ENCODE peak calls at places on chromosome X, in six cellular contexts. Q is adipocyte, R is GM23248, V is lower lobe of right lung, A is AG10803, M is GM12865. G is an unnamed sample.

GRCh38 chrX:110414679-110415439 is 56.2 kb downstream of the RTL9 start:
- DNase-seq in Q (peak; percentile 42), R (peak; percentile 79), V (no peak), A (peak; percentile 77), M (peak; percentile 43), G (peak; percentile 41)

GRCh38 chrX:149950681-149951080 is 12.4 kb upstream of the EOLA2 start:
- DNase-seq in Q (peak; percentile 75), R (peak; percentile 60), V (no peak), A (peak; percentile 63), M (peak; percentile 21), G (peak; percentile 73)

GRCh38 chrX:7316280-7316679 is 168.3 kb upstream of the PUDP start:
- DNase-seq in Q (no peak), R (peak; percentile 41), V (no peak), A (peak; percentile 74), M (no peak), G (no peak)

GRCh38 chrX:133376422-133376821 is 38.9 kb downstream of the GPC4 start:
- DNase-seq in Q (no peak), R (no peak), V (no peak), A (no peak), M (no peak), G (no peak)

GRCh38 chrX:45372151-45372550 is 171.5 kb upstream of the DIPK2B start:
- DNase-seq in Q (no peak), R (no peak), V (no peak), A (no peak), M (no peak), G (no peak)

GRCh38 chrX:45714864-45715263 is 514.2 kb upstream of the DIPK2B start:
- DNase-seq in Q (peak; percentile 41), R (peak; percentile 79), V (no peak), A (peak; percentile 71), M (peak; percentile 12), G (peak; percentile 80)

GRCh38 chrX:49291615-49292337 is 11.7 kb upstream of the GAGE10 start:
- DNase-seq in Q (peak; percentile 58), R (peak; percentile 58), V (peak; percentile 61), A (peak; percentile 47), M (peak; percentile 64), G (peak; percentile 71)

GRCh38 chrX:95427389-95427788 is 1257.3 kb upstream of the DIAPH2 start:
- DNase-seq in Q (no peak), R (peak; percentile 2), V (no peak), A (no peak), M (no peak), G (no peak)

GRCh38 chrX:12771445-12772069 is 19.7 kb upstream of the PRPS2 start:
- DNase-seq in Q (peak; percentile 6), R (peak; percentile 72), V (peak; percentile 78), A (peak; percentile 16), M (peak; percentile 84), G (peak; percentile 66)

GRCh38 chrX:76802698-76803097 is 375.2 kb downstream of the MAGEE1 start:
- DNase-seq in Q (no peak), R (peak; percentile 32), V (no peak), A (peak; percentile 5), M (no peak), G (peak; percentile 75)

GRCh38 chrX:109508915-109509314 is 27.0 kb upstream of the GUCY2F start:
- DNase-seq in Q (no peak), R (no peak), V (no peak), A (no peak), M (no peak), G (no peak)

GRCh38 chrX:12315526-12315925 is 177.3 kb downstream of the FRMPD4 start:
- DNase-seq in Q (no peak), R (no peak), V (no peak), A (peak; percentile 54), M (no peak), G (peak; percentile 24)

GRCh38 chrX:132497432-132497831 is 8.6 kb upstream of the MBNL3 start:
- DNase-seq in Q (no peak), R (no peak), V (no peak), A (no peak), M (no peak), G (no peak)

GRCh38 chrX:7263961-7264360 is 116.0 kb upstream of the PUDP start:
- DNase-seq in Q (no peak), R (peak; percentile 23), V (no peak), A (no peak), M (no peak), G (no peak)

GRCh38 chrX:64191281-64192010 is 14.1 kb downstream of the AMER1 start:
- DNase-seq in Q (no peak), R (no peak), V (no peak), A (no peak), M (no peak), G (no peak)

GRCh38 chrX:112056886-112057285 is 25.7 kb downstream of the TRPC5 start:
- DNase-seq in Q (no peak), R (no peak), V (no peak), A (no peak), M (peak; percentile 7), G (no peak)

GRCh38 chrX:136215559-136215958 is 35.6 kb downstream of the MAP7D3 start:
- DNase-seq in Q (no peak), R (peak; percentile 57), V (no peak), A (peak; percentile 69), M (no peak), G (no peak)

GRCh38 chrX:25021132-25021498 is 5.3 kb upstream of the ARX start:
- DNase-seq in Q (no peak), R (no peak), V (no peak), A (no peak), M (no peak), G (no peak)
- H3K4me3 ChIP-seq in Q (no peak overlapping the region), R (no peak overlapping the region), V (no peak overlapping the region), A (no peak overlapping the region), M (no peak overlapping the region), G (no peak overlapping the region)

DNA sequence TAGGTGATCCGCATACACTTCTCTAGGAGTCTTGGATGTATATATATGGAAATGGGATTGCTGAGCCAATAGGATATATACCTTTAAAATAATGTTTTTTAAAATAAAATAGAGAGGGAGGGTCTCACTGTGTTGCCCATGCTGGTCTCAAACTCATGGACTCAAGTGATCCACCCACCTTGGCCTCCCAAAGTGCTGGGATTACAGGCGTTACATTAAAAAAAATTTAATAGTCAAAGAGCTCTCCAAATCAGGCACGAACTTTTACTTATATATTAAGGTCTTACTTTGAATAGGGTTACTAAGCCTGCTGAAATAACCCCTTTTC is 109.0 kb downstream of the GNL3L start:
- DNase-seq in Q (no peak), R (peak; percentile 0), V (no peak), A (no peak), M (no peak), G (no peak)
- H3K4me3 ChIP-seq in Q (peak overlapping the region; percentile 85), R (peak overlapping the region; percentile 75), V (peak overlapping the region; percentile 47), A (peak overlapping the region; percentile 39), M (peak overlapping the region; percentile 69), G (peak overlapping the region; percentile 47)

DNA sequence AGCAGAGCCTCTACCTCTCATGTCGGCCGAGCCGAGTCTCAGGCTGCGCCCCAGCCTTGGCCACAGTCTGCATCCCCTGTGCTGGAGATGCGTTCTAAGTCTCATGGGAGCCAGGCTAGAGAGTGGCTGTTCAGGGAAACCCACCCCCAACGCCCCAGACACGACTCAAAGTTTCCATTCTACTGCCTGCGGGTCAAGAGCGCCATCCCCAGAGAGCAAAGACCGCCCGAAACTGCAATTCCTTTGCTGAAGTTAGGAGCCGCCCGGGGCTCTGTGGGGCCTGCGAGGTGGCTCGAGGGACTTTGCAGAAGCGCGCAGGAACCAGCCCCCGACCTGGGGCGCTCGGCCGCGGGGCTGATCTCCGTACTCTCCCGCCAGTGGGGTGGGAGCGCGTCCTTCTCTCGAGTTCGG is 10.0 kb upstream of the ELF4 start:
- DNase-seq in Q (peak; percentile 39), R (peak; percentile 45), V (no peak), A (no peak), M (peak; percentile 47), G (peak; percentile 22)
- H3K4me3 ChIP-seq in Q (peak overlapping the region; percentile 50), R (peak overlapping the region; percentile 65), V (peak overlapping the region; percentile 51), A (peak overlapping the region; percentile 20), M (peak overlapping the region; percentile 49), G (peak overlapping the region; percentile 40)

DNA sequence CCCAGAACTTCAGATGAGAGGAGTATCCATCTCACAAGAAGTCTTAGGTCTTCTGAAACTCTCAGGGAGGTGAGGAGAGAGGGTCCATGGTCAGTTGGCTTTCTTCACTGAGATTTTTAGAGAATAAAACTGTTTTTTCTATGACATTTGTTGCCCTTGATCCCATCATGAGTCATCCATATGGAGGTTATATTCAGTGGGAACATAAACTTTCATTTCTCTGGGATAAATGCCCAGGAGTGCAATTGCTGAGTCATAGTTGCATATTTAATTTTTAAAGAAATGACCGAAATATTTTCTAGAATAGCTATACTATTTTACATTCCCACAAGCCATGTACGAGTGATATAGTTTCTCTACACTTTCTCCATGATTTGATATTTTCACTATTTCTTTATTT is 67.1 kb downstream of the JADE3 start:
- DNase-seq in Q (peak; percentile 78), R (peak; percentile 74), V (no peak), A (peak; percentile 62), M (no peak), G (peak; percentile 65)
- H3K4me3 ChIP-seq in Q (peak overlapping the region; percentile 20), R (peak overlapping the region; percentile 48), V (no peak overlapping the region), A (no peak overlapping the region), M (no peak overlapping the region), G (no peak overlapping the region)

GRCh38 chrX:46837543-46838481 is 969 bp downstream of the RP2 start:
- DNase-seq in Q (peak; percentile 55), R (peak; percentile 63), V (no peak), A (no peak), M (peak; percentile 36), G (peak; percentile 20)

GRCh38 chrX:46838482-46838857 is 1.6 kb downstream of the RP2 start:
- DNase-seq in Q (peak; percentile 42), R (peak; percentile 50), V (no peak), A (no peak), M (no peak), G (no peak)

GRCh38 chrX:46844913-46845312 is 8.1 kb downstream of the RP2 start:
- DNase-seq in Q (no peak), R (no peak), V (no peak), A (no peak), M (no peak), G (no peak)

GRCh38 chrX:46838974-46839480 is 2.2 kb downstream of the RP2 start:
- DNase-seq in Q (peak; percentile 74), R (peak; percentile 36), V (no peak), A (peak; percentile 51), M (no peak), G (no peak)

DNA sequence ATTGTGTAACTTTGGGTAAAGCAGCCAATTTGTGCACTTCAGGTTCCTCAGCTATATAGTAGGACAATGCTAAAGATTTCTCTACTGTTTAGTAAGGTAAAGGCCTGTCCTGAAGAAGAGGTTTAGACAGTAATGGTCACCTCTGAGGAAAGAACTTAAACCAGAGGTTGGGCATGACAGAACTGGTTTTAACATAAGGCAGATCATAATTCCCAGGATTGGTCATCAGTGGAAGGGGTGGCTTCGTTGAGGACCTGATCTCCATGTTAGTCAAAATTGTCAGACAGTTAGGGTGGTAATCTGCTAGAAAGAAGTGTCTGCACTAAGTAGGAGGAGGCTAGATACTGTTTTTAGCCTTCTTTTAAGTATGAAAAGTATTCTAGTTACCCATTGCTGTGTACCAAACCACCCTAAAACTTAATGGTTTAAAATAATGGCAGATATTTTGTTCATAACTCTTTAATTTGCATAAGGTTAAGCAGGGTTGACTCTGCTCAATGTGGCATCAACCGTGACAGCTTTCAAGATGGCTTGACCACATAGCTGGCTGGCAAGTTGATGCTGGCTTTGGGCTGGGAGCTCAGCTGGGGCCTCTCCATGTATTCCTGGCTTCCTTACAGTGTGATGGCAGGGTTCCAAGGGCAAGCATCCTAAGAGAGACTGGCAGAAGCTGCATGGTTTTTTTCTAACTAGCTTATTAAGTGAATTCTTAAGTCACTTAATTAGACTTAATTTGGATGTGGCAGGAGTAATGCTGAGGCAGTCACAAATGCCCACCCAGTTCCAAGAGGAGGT is 4.3 kb downstream of the RP2 start:
- DNase-seq in Q (peak; percentile 40), R (peak; percentile 46), V (no peak), A (peak; percentile 58), M (peak; percentile 11), G (peak; percentile 70)
- H3K4me3 ChIP-seq in Q (no peak overlapping the region), R (peak overlapping the region; percentile 30), V (no peak overlapping the region), A (no peak overlapping the region), M (no peak overlapping the region), G (no peak overlapping the region)